ENCODE peak calls at places on chromosomes 6 and 20, in five cellular contexts. J is T follicular helper cell, F is GM13977, G is kidney glomerular epithelial cell, V is left ventricle myocardium inferior. I is an unnamed sample.

GRCh38 chr20:32917191-32917950 is 58.6 kb downstream of the EFCAB8 start:
- DNase-seq in F (peak), V (no peak), J (no peak), G (no peak), I (no peak)

GRCh38 chr6:78908621-78909020 is 41.3 kb downstream of the IRAK1BP1 start:
- DNase-seq in F (no peak), G (no peak), J (no peak), V (no peak), I (no peak)

GRCh38 chr6:43934803-43935602 is 165.0 kb downstream of the VEGFA start:
- DNase-seq in V (no peak), G (no peak), J (no peak), F (no peak), I (no peak)

GRCh38 chr6:34992353-34992752 is 103.3 kb downstream of the ANKS1A start:
- DNase-seq in V (no peak), G (no peak), F (no peak), J (no peak), I (no peak)

GRCh38 chr6:168320661-168321060 is 1.1 kb upstream of the DACT2 start:
- DNase-seq in J (no peak), V (no peak), F (no peak), G (no peak), I (no peak)

GRCh38 chr6:30555428-30556005 is 772 bp downstream of the GNL1 start:
- DNase-seq in J (no peak), G (no peak), V (peak), F (no peak), I (no peak)

GRCh38 chr6:22020299-22020998 is 276.4 kb downstream of the PRL start:
- DNase-seq in F (no peak), J (no peak), V (no peak), G (no peak), I (no peak)

GRCh38 chr20:22339091-22339881 is 245.1 kb downstream of the FOXA2 start:
- DNase-seq in J (no peak), G (peak), F (peak), V (no peak), I (no peak)

GRCh38 chr6:2327591-2327990 is 82.2 kb upstream of the GMDS start:
- DNase-seq in F (no peak), V (no peak), G (no peak), J (no peak), I (no peak)

GRCh38 chr20:37243937-37244571 is 17.6 kb downstream of the GHRH start:
- DNase-seq in F (no peak), V (peak), J (no peak), G (no peak), I (no peak)

GRCh38 chr6:118187568-118188164 is 280.6 kb downstream of the SLC35F1 start:
- DNase-seq in J (no peak), V (no peak), F (no peak), G (no peak), I (peak)

GRCh38 chr6:17867880-17868279 is 119.6 kb downstream of the KIF13A start:
- DNase-seq in G (no peak), V (no peak), J (no peak), F (no peak), I (no peak)

GRCh38 chr6:166204852-166205650 is 37.4 kb upstream of the TBXT start:
- DNase-seq in J (no peak), V (no peak), G (no peak), F (no peak), I (no peak)

GRCh38 chr6:163839296-163839695 is 424.8 kb downstream of the QKI start:
- DNase-seq in G (no peak), J (no peak), F (no peak), V (no peak), I (no peak)

GRCh38 chr6:150406948-150407347 is 38.1 kb downstream of the IYD start:
- DNase-seq in G (no peak), J (no peak), V (no peak), F (no peak), I (no peak)

GRCh38 chr20:63315240-63315981 is 22.4 kb downstream of the COL20A1 start:
- DNase-seq in G (no peak), V (no peak), J (no peak), F (no peak), I (no peak)

GRCh38 chr6:33631971-33632585 is 11.0 kb downstream of the ITPR3 start:
- DNase-seq in G (no peak), V (no peak), F (no peak), J (no peak), I (no peak)

GRCh38 chr6:15395087-15395486 is 149.2 kb downstream of the JARID2 start:
- DNase-seq in F (no peak), V (no peak), J (no peak), G (no peak), I (no peak)

GRCh38 chr6:15430181-15430580 is 184.3 kb downstream of the JARID2 start:
- DNase-seq in J (no peak), V (no peak), F (no peak), G (no peak), I (no peak)

GRCh38 chr20:2333821-2334220 is 38.0 kb downstream of the TGM3 start:
- DNase-seq in J (no peak), V (no peak), G (no peak), F (no peak), I (no peak)

GRCh38 chr6:3731700-3732099 is 19.8 kb downstream of the PXDC1 start:
- DNase-seq in G (no peak), F (no peak), V (no peak), J (no peak), I (no peak)

GRCh38 chr6:165178056-165178455 is 131.3 kb downstream of the C6orf118 start:
- DNase-seq in J (no peak), G (peak), F (no peak), V (no peak), I (no peak)

GRCh38 chr20:19688031-19688806 is 69.8 kb upstream of the RIN2 start:
- DNase-seq in J (no peak), V (peak), F (no peak), G (peak), I (no peak)

GRCh38 chr6:152471459-152472070 is 165.6 kb downstream of the SYNE1 start:
- DNase-seq in G (peak), V (no peak), F (no peak), J (no peak), I (no peak)

GRCh38 chr6:28543671-28544131 is 18.0 kb downstream of the GPX5 start:
- DNase-seq in V (no peak), G (no peak), F (peak), J (peak), I (peak)

GRCh38 chr6:170090561-170090960 is 200.3 kb downstream of the DLL1 start:
- DNase-seq in J (no peak), F (no peak), V (no peak), G (no peak), I (no peak)

GRCh38 chr6:116106146-116106545 is 5.5 kb downstream of the NT5DC1 start:
- DNase-seq in G (no peak), F (no peak), V (no peak), J (no peak), I (no peak)